ENCODE peak calls at places on chromosomes 5 and 9, in eight cellular contexts. One of them, this sample, is unnamed.

GRCh38 chr9:100011062-100011681 is 87.6 kb downstream of the ERP44 start:
- DNase-seq in lower lobe of right lung: no peak
- DNase-seq in tibial nerve: no peak
- DNase-seq in upper lobe of right lung: no peak
- DNase-seq in colonic mucosa: peak; percentile 28
- DNase-seq in aorta: no peak
- DNase-seq in H9: no peak
- DNase-seq in heart left ventricle: no peak
- DNase-seq in this sample: peak; percentile 69

GRCh38 chr5:139725073-139725830 is 70.4 kb upstream of the PSD2 start:
- DNase-seq in lower lobe of right lung: peak; percentile 54
- DNase-seq in tibial nerve: no peak
- DNase-seq in upper lobe of right lung: peak; percentile 75
- DNase-seq in colonic mucosa: peak; percentile 40
- DNase-seq in aorta: peak; percentile 86
- DNase-seq in H9: no peak
- DNase-seq in heart left ventricle: peak; percentile 64
- DNase-seq in this sample: peak; percentile 98

GRCh38 chr5:167861134-167861930 is 430.1 kb upstream of the WWC1 start:
- DNase-seq in lower lobe of right lung: no peak
- DNase-seq in tibial nerve: no peak
- DNase-seq in upper lobe of right lung: no peak
- DNase-seq in colonic mucosa: no peak
- DNase-seq in aorta: no peak
- DNase-seq in H9: peak; percentile 49
- DNase-seq in heart left ventricle: peak; percentile 11
- DNase-seq in this sample: no peak

GRCh38 chr5:148290271-148291195 is 21.7 kb upstream of the SPINK7 start:
- DNase-seq in lower lobe of right lung: no peak
- DNase-seq in tibial nerve: no peak
- DNase-seq in upper lobe of right lung: no peak
- DNase-seq in colonic mucosa: no peak
- DNase-seq in aorta: no peak
- DNase-seq in H9: peak; percentile 53
- DNase-seq in heart left ventricle: no peak
- DNase-seq in this sample: peak; percentile 57

GRCh38 chr5:54646285-54647101 is 128.9 kb downstream of the SNX18 start:
- DNase-seq in lower lobe of right lung: peak; percentile 72
- DNase-seq in tibial nerve: peak; percentile 54
- DNase-seq in upper lobe of right lung: peak; percentile 75
- DNase-seq in colonic mucosa: peak; percentile 55
- DNase-seq in aorta: peak; percentile 93
- DNase-seq in H9: peak; percentile 42
- DNase-seq in heart left ventricle: peak; percentile 82
- DNase-seq in this sample: peak; percentile 94

GRCh38 chr9:127131871-127132270 is 9.4 kb upstream of the ANGPTL2 start:
- DNase-seq in lower lobe of right lung: no peak
- DNase-seq in tibial nerve: no peak
- DNase-seq in upper lobe of right lung: no peak
- DNase-seq in colonic mucosa: no peak
- DNase-seq in aorta: no peak
- DNase-seq in H9: peak; percentile 19
- DNase-seq in heart left ventricle: no peak
- DNase-seq in this sample: no peak

GRCh38 chr5:168528521-168529360 is at the start of gene FBLL1:
- DNase-seq in lower lobe of right lung: no peak
- DNase-seq in tibial nerve: no peak
- DNase-seq in upper lobe of right lung: no peak
- DNase-seq in colonic mucosa: no peak
- DNase-seq in aorta: no peak
- DNase-seq in H9: peak; percentile 73
- DNase-seq in heart left ventricle: no peak
- DNase-seq in this sample: peak; percentile 94

GRCh38 chr5:124315746-124316415 is 430.6 kb downstream of the ZNF608 start:
- DNase-seq in lower lobe of right lung: no peak
- DNase-seq in tibial nerve: no peak
- DNase-seq in upper lobe of right lung: no peak
- DNase-seq in colonic mucosa: no peak
- DNase-seq in aorta: no peak
- DNase-seq in H9: no peak
- DNase-seq in heart left ventricle: no peak
- DNase-seq in this sample: peak; percentile 63

GRCh38 chr9:72657023-72657422 is 135.6 kb downstream of the TMC1 start:
- DNase-seq in lower lobe of right lung: no peak
- DNase-seq in tibial nerve: no peak
- DNase-seq in upper lobe of right lung: no peak
- DNase-seq in colonic mucosa: no peak
- DNase-seq in aorta: no peak
- DNase-seq in H9: no peak
- DNase-seq in heart left ventricle: no peak
- DNase-seq in this sample: no peak

GRCh38 chr5:125042243-125042887 is 295.9 kb upstream of the ZNF608 start:
- DNase-seq in lower lobe of right lung: no peak
- DNase-seq in tibial nerve: no peak
- DNase-seq in upper lobe of right lung: no peak
- DNase-seq in colonic mucosa: no peak
- DNase-seq in aorta: no peak
- DNase-seq in H9: no peak
- DNase-seq in heart left ventricle: no peak
- DNase-seq in this sample: peak; percentile 71

GRCh38 chr9:36301227-36301626 is 43.0 kb upstream of the GNE start:
- DNase-seq in lower lobe of right lung: no peak
- DNase-seq in tibial nerve: no peak
- DNase-seq in upper lobe of right lung: no peak
- DNase-seq in colonic mucosa: no peak
- DNase-seq in aorta: no peak
- DNase-seq in H9: no peak
- DNase-seq in heart left ventricle: no peak
- DNase-seq in this sample: no peak

GRCh38 chr5:112109331-112109993 is 309.6 kb downstream of the EPB41L4A start:
- DNase-seq in lower lobe of right lung: peak; percentile 72
- DNase-seq in tibial nerve: no peak
- DNase-seq in upper lobe of right lung: peak; percentile 79
- DNase-seq in colonic mucosa: peak; percentile 18
- DNase-seq in aorta: peak; percentile 39
- DNase-seq in H9: peak; percentile 78
- DNase-seq in heart left ventricle: no peak
- DNase-seq in this sample: no peak

GRCh38 chr5:3377831-3378230 is 217.8 kb upstream of the IRX1 start:
- DNase-seq in lower lobe of right lung: no peak
- DNase-seq in tibial nerve: no peak
- DNase-seq in upper lobe of right lung: no peak
- DNase-seq in colonic mucosa: no peak
- DNase-seq in aorta: no peak
- DNase-seq in H9: no peak
- DNase-seq in heart left ventricle: no peak
- DNase-seq in this sample: no peak

GRCh38 chr5:89729623-89730390 is 679.7 kb downstream of the CETN3 start:
- DNase-seq in lower lobe of right lung: no peak
- DNase-seq in tibial nerve: no peak
- DNase-seq in upper lobe of right lung: no peak
- DNase-seq in colonic mucosa: no peak
- DNase-seq in aorta: no peak
- DNase-seq in H9: no peak
- DNase-seq in heart left ventricle: no peak
- DNase-seq in this sample: no peak

GRCh38 chr9:72415163-72415562 is 50.2 kb upstream of the ZFAND5 start:
- DNase-seq in lower lobe of right lung: no peak
- DNase-seq in tibial nerve: no peak
- DNase-seq in upper lobe of right lung: no peak
- DNase-seq in colonic mucosa: no peak
- DNase-seq in aorta: no peak
- DNase-seq in H9: no peak
- DNase-seq in heart left ventricle: no peak
- DNase-seq in this sample: no peak

GRCh38 chr5:172776235-172776594 is 5.2 kb upstream of the DUSP1 start:
- DNase-seq in lower lobe of right lung: no peak
- DNase-seq in tibial nerve: no peak
- DNase-seq in upper lobe of right lung: no peak
- DNase-seq in colonic mucosa: no peak
- DNase-seq in aorta: no peak
- DNase-seq in H9: no peak
- DNase-seq in heart left ventricle: no peak
- DNase-seq in this sample: no peak

GRCh38 chr5:25515525-25515924 is 870.7 kb upstream of the CDH10 start:
- DNase-seq in lower lobe of right lung: no peak
- DNase-seq in tibial nerve: no peak
- DNase-seq in upper lobe of right lung: no peak
- DNase-seq in colonic mucosa: no peak
- DNase-seq in aorta: no peak
- DNase-seq in H9: no peak
- DNase-seq in heart left ventricle: no peak
- DNase-seq in this sample: no peak

GRCh38 chr9:94498801-94499454 is 56.0 kb upstream of the PCAT7 start:
- DNase-seq in lower lobe of right lung: no peak
- DNase-seq in tibial nerve: no peak
- DNase-seq in upper lobe of right lung: no peak
- DNase-seq in colonic mucosa: no peak
- DNase-seq in aorta: no peak
- DNase-seq in H9: no peak
- DNase-seq in heart left ventricle: no peak
- DNase-seq in this sample: peak; percentile 8
- H3K27ac ChIP-seq in lower lobe of right lung: no peak overlapping the region
- H3K27ac ChIP-seq in tibial nerve: no peak overlapping the region
- H3K27ac ChIP-seq in upper lobe of right lung: no peak overlapping the region
- H3K27ac ChIP-seq in colonic mucosa: no peak overlapping the region
- H3K27ac ChIP-seq in aorta: no peak overlapping the region
- H3K27ac ChIP-seq in H9: no peak overlapping the region
- H3K27ac ChIP-seq in heart left ventricle: no peak overlapping the region
- H3K27ac ChIP-seq in this sample: no peak overlapping the region

GRCh38 chr9:12819436-12820185 is 44.8 kb downstream of the LURAP1L start:
- DNase-seq in lower lobe of right lung: no peak
- DNase-seq in tibial nerve: no peak
- DNase-seq in upper lobe of right lung: no peak
- DNase-seq in colonic mucosa: no peak
- DNase-seq in aorta: no peak
- DNase-seq in H9: peak; percentile 53
- DNase-seq in heart left ventricle: no peak
- DNase-seq in this sample: peak; percentile 37
- H3K27ac ChIP-seq in lower lobe of right lung: no peak overlapping the region
- H3K27ac ChIP-seq in tibial nerve: no peak overlapping the region
- H3K27ac ChIP-seq in upper lobe of right lung: no peak overlapping the region
- H3K27ac ChIP-seq in colonic mucosa: no peak overlapping the region
- H3K27ac ChIP-seq in aorta: peak overlapping the region; percentile 36
- H3K27ac ChIP-seq in H9: no peak overlapping the region
- H3K27ac ChIP-seq in heart left ventricle: no peak overlapping the region
- H3K27ac ChIP-seq in this sample: peak overlapping the region; percentile 98

GRCh38 chr9:130029223-130029583 is 13.8 kb downstream of the FNBP1 start:
- DNase-seq in lower lobe of right lung: no peak
- DNase-seq in tibial nerve: no peak
- DNase-seq in upper lobe of right lung: no peak
- DNase-seq in colonic mucosa: no peak
- DNase-seq in aorta: no peak
- DNase-seq in H9: no peak
- DNase-seq in heart left ventricle: no peak
- DNase-seq in this sample: no peak

GRCh38 chr9:130029591-130029990 is 13.4 kb downstream of the FNBP1 start:
- DNase-seq in lower lobe of right lung: no peak
- DNase-seq in tibial nerve: no peak
- DNase-seq in upper lobe of right lung: no peak
- DNase-seq in colonic mucosa: no peak
- DNase-seq in aorta: no peak
- DNase-seq in H9: no peak
- DNase-seq in heart left ventricle: no peak
- DNase-seq in this sample: no peak

GRCh38 chr9:130027533-130028370 is 15.2 kb downstream of the FNBP1 start:
- DNase-seq in lower lobe of right lung: no peak
- DNase-seq in tibial nerve: no peak
- DNase-seq in upper lobe of right lung: no peak
- DNase-seq in colonic mucosa: no peak
- DNase-seq in aorta: no peak
- DNase-seq in H9: no peak
- DNase-seq in heart left ventricle: no peak
- DNase-seq in this sample: no peak

GRCh38 chr9:130026583-130027427 is 16.2 kb downstream of the FNBP1 start:
- DNase-seq in lower lobe of right lung: no peak
- DNase-seq in tibial nerve: no peak
- DNase-seq in upper lobe of right lung: no peak
- DNase-seq in colonic mucosa: no peak
- DNase-seq in aorta: no peak
- DNase-seq in H9: no peak
- DNase-seq in heart left ventricle: no peak
- DNase-seq in this sample: no peak

DNA sequence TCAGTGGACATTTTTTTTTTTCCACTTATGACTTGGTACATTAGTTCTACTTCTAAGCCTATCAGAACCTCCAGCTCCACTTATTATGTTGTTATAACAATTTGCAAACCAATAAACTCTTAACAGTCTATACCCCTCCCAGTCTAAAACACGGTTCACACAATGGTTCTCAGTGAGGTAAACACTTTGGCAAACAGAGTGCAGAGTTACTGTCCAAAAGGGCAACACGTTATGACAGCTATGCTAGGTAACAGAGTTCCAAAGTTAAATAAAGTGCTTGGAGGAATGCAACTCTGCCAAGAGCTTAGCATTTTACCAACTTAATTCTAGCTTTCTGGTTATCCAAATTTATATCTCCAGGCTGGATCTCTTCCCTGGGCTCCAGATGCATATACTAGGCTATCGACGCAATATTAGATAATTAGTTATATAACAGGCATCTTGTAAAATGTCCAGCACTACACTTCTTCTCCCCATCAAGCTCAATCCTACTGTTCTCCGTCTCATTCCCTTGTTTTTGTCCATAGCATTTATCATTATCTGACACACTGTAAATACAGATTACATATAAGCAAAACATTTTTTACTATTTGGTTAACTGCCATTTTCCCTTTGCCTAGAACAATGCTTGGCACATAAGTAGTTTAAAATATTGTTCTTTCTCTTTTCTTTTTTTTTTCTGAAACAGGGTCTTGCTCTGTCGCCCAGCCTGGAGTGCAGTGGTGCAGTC is 14.3 kb downstream of the FNBP1 start:
- DNase-seq in lower lobe of right lung: no peak
- DNase-seq in tibial nerve: no peak
- DNase-seq in upper lobe of right lung: no peak
- DNase-seq in colonic mucosa: no peak
- DNase-seq in aorta: no peak
- DNase-seq in H9: no peak
- DNase-seq in heart left ventricle: no peak
- DNase-seq in this sample: no peak
- H3K27ac ChIP-seq in lower lobe of right lung: no peak overlapping the region
- H3K27ac ChIP-seq in tibial nerve: no peak overlapping the region
- H3K27ac ChIP-seq in upper lobe of right lung: no peak overlapping the region
- H3K27ac ChIP-seq in colonic mucosa: peak overlapping the region; percentile 18
- H3K27ac ChIP-seq in aorta: no peak overlapping the region
- H3K27ac ChIP-seq in H9: no peak overlapping the region
- H3K27ac ChIP-seq in heart left ventricle: no peak overlapping the region
- H3K27ac ChIP-seq in this sample: no peak overlapping the region

GRCh38 chr5:14326035-14326909 is 183.1 kb downstream of the TRIO start:
- DNase-seq in lower lobe of right lung: no peak
- DNase-seq in tibial nerve: no peak
- DNase-seq in upper lobe of right lung: no peak
- DNase-seq in colonic mucosa: no peak
- DNase-seq in aorta: no peak
- DNase-seq in H9: no peak
- DNase-seq in heart left ventricle: no peak
- DNase-seq in this sample: no peak
- H3K27ac ChIP-seq in lower lobe of right lung: no peak overlapping the region
- H3K27ac ChIP-seq in tibial nerve: no peak overlapping the region
- H3K27ac ChIP-seq in upper lobe of right lung: no peak overlapping the region
- H3K27ac ChIP-seq in colonic mucosa: no peak overlapping the region
- H3K27ac ChIP-seq in aorta: no peak overlapping the region
- H3K27ac ChIP-seq in H9: no peak overlapping the region
- H3K27ac ChIP-seq in heart left ventricle: no peak overlapping the region
- H3K27ac ChIP-seq in this sample: no peak overlapping the region

This sample was measured in osteoblast.